ENCODE peak calls at places on chromosomes 16 and 17, in nine cellular contexts. J is dorsolateral prefrontal cortex; E is activated CD4-positive, alpha-beta T cell treated with anti-CD3 and anti-CD28 coated beads, Interleukin-2, amount 50 U/mL, for 1 hour; B is activated T-cell treated with anti-CD3 and anti-CD28 coated beads for 1 hour; Q is substantia nigra; K is astrocyte of the spinal cord; I is immature natural killer cell; Y is HTR-8/SVneo; L is cardiac fibroblast. P is an unnamed sample.

GRCh38 chr16:51359141-51359960 is 208.3 kb upstream of the SALL1 start:
- DNase-seq in J (peak), E (no peak), B (no peak), Q (peak), K (peak), I (no peak), Y (no peak), L (no peak), P (no peak)

GRCh38 chr17:78224226-78225087 is 7.0 kb upstream of the TMEM235 start:
- DNase-seq in J (no peak), E (no peak), B (no peak), Q (no peak), K (no peak), I (no peak), Y (no peak), L (no peak), P (no peak)

GRCh38 chr17:60630352-60630751 is 30.4 kb downstream of the PPM1D start:
- DNase-seq in J (peak), E (no peak), B (no peak), Q (no peak), K (peak), I (no peak), Y (no peak), L (peak), P (no peak)

GRCh38 chr17:11935734-11936406 is 61.4 kb downstream of the ZNF18 start:
- DNase-seq in J (peak), E (no peak), B (no peak), Q (no peak), K (peak), I (no peak), Y (peak), L (peak), P (peak)

GRCh38 chr17:56678249-56679144 is 85.0 kb downstream of the NOG start:
- DNase-seq in J (no peak), E (no peak), B (no peak), Q (no peak), K (no peak), I (no peak), Y (no peak), L (no peak), P (no peak)

GRCh38 chr17:12691173-12691572 is 25.5 kb downstream of the MYOCD start:
- DNase-seq in J (no peak), E (no peak), B (no peak), Q (no peak), K (no peak), I (no peak), Y (no peak), L (peak), P (no peak)

GRCh38 chr16:79687249-79687768 is 86.8 kb upstream of the MAF start:
- DNase-seq in J (no peak), E (no peak), B (no peak), Q (no peak), K (no peak), I (no peak), Y (no peak), L (no peak), P (no peak)

GRCh38 chr16:75061677-75062076 is 54.9 kb downstream of the LDHD start:
- DNase-seq in J (no peak), E (no peak), B (no peak), Q (no peak), K (no peak), I (no peak), Y (no peak), L (no peak), P (no peak)

GRCh38 chr16:80369559-80369958 is 171.2 kb upstream of the DYNLRB2 start:
- DNase-seq in J (peak), E (no peak), B (no peak), Q (no peak), K (peak), I (no peak), Y (peak), L (peak), P (no peak)

GRCh38 chr16:57166951-57167350 is 18.9 kb downstream of the PSME3IP1 start:
- DNase-seq in J (no peak), E (no peak), B (no peak), Q (no peak), K (peak), I (no peak), Y (no peak), L (peak), P (no peak)

GRCh38 chr16:85275533-85276249 is 163.4 kb upstream of the CIBAR2 start:
- DNase-seq in J (peak), E (peak), B (peak), Q (peak), K (peak), I (peak), Y (peak), L (peak), P (peak)

GRCh38 chr17:82241183-82241925 is 12.5 kb downstream of the SLC16A3 start:
- DNase-seq in J (peak), E (no peak), B (no peak), Q (no peak), K (peak), I (peak), Y (no peak), L (peak), P (no peak)

GRCh38 chr16:89375021-89375420 is 115.3 kb downstream of the ANKRD11 start:
- DNase-seq in J (no peak), E (no peak), B (no peak), Q (no peak), K (no peak), I (no peak), Y (no peak), L (no peak), P (no peak)

GRCh38 chr17:4691686-4692085 is 12.3 kb downstream of the PELP1 start:
- DNase-seq in J (no peak), E (no peak), B (no peak), Q (no peak), K (no peak), I (no peak), Y (no peak), L (no peak), P (no peak)

GRCh38 chr16:27758544-27758943 is 208.6 kb downstream of the KATNIP start:
- DNase-seq in J (no peak), E (no peak), B (no peak), Q (no peak), K (no peak), I (no peak), Y (no peak), L (no peak), P (no peak)

GRCh38 chr16:70678121-70678897 is 7.5 kb downstream of the MTSS2 start:
- DNase-seq in J (no peak), E (no peak), B (no peak), Q (no peak), K (no peak), I (no peak), Y (no peak), L (no peak), P (no peak)

GRCh38 chr17:2369551-2370210 is 31.2 kb downstream of the MNT start:
- DNase-seq in J (no peak), E (no peak), B (no peak), Q (no peak), K (no peak), I (no peak), Y (no peak), L (no peak), P (no peak)

GRCh38 chr16:6884002-6884401 is 448.6 kb upstream of the RBFOX1 start:
- DNase-seq in J (peak), E (no peak), B (no peak), Q (no peak), K (no peak), I (no peak), Y (no peak), L (no peak), P (no peak)

GRCh38 chr16:56792960-56793359 is 63.0 kb downstream of the NUP93 start:
- DNase-seq in J (no peak), E (no peak), B (no peak), Q (no peak), K (no peak), I (no peak), Y (no peak), L (no peak), P (no peak)

GRCh38 chr16:24993722-24994686 is 21.2 kb downstream of the ARHGAP17 start:
- DNase-seq in J (no peak), E (no peak), B (no peak), Q (no peak), K (peak), I (no peak), Y (peak), L (peak), P (peak)

GRCh38 chr17:2405247-2405926 is 4.5 kb upstream of the MNT start:
- DNase-seq in J (no peak), E (no peak), B (no peak), Q (no peak), K (peak), I (no peak), Y (no peak), L (peak), P (no peak)

GRCh38 chr16:6558133-6558532 is 774.5 kb upstream of the RBFOX1 start:
- DNase-seq in J (no peak), E (no peak), B (no peak), Q (no peak), K (no peak), I (no peak), Y (no peak), L (no peak), P (no peak)

GRCh38 chr16:78353610-78354009 is 254.2 kb downstream of the WWOX start:
- DNase-seq in J (no peak), E (no peak), B (no peak), Q (no peak), K (no peak), I (no peak), Y (no peak), L (no peak), P (no peak)

GRCh38 chr17:6452471-6453266 is 8.4 kb downstream of the PIMREG start:
- DNase-seq in J (no peak), E (no peak), B (no peak), Q (no peak), K (no peak), I (no peak), Y (no peak), L (no peak), P (no peak)

GRCh38 chr16:58198022-58198683 is at the start of gene CSNK2A2:
- DNase-seq in J (peak), E (peak), B (peak), Q (peak), K (peak), I (peak), Y (peak), L (peak), P (peak)

GRCh38 chr16:30697264-30698138 is 1.5 kb upstream of the SRCAP start:
- DNase-seq in J (peak), E (no peak), B (no peak), Q (no peak), K (no peak), I (no peak), Y (peak), L (no peak), P (no peak)

GRCh38 chr17:36148559-36149295 is 27.7 kb downstream of the TBC1D3B start:
- DNase-seq in J (peak), E (peak), B (peak), Q (no peak), K (peak), I (peak), Y (peak), L (peak), P (peak)